ENCODE peak calls at places on chromosomes 11 and 22, in nine cellular contexts. N is CD4-positive, alpha-beta T cell; D is cardiac fibroblast; Q is AG09309; I is lung; V is GM23248; L is NCI-H2171; O is endothelial cell; Z is amniotic stem cell. F is an unnamed sample.

GRCh38 chr11:122696662-122697061 is 41.1 kb downstream of the UBASH3B start:
- DNase-seq in N (peak), D (no peak), Q (no peak), I (no peak), V (no peak), L (no peak), O (no peak), Z (no peak), F (no peak)

GRCh38 chr11:130865772-130866114 is 50.5 kb downstream of the SNX19 start:
- DNase-seq in N (no peak), D (no peak), Q (no peak), I (no peak), V (no peak), L (no peak), O (no peak), Z (no peak), F (no peak)

GRCh38 chr11:36622431-36623136 is 24.5 kb upstream of the RAG2 start:
- DNase-seq in N (no peak), D (peak), Q (no peak), I (no peak), V (peak), L (no peak), O (no peak), Z (no peak), F (no peak)

GRCh38 chr11:65500262-65501004 is 1.6 kb downstream of the MALAT1 start:
- DNase-seq in N (no peak), D (peak), Q (no peak), I (no peak), V (peak), L (no peak), O (no peak), Z (no peak), F (peak)

GRCh38 chr11:129290966-129291365 is 84.7 kb upstream of the BARX2 start:
- DNase-seq in N (no peak), D (no peak), Q (no peak), I (no peak), V (no peak), L (no peak), O (no peak), Z (no peak), F (no peak)

GRCh38 chr22:48751539-48752437 is 1075.9 kb downstream of the BRD1 start:
- DNase-seq in N (no peak), D (no peak), Q (no peak), I (peak), V (no peak), L (no peak), O (no peak), Z (no peak), F (no peak)

GRCh38 chr11:8442301-8442700 is 151.7 kb downstream of the STK33 start:
- DNase-seq in N (no peak), D (no peak), Q (no peak), I (no peak), V (no peak), L (peak), O (no peak), Z (no peak), F (peak)

GRCh38 chr22:37831472-37831871 is 8.3 kb downstream of the GALR3 start:
- DNase-seq in N (no peak), D (no peak), Q (no peak), I (no peak), V (no peak), L (no peak), O (no peak), Z (no peak), F (no peak)